ENCODE peak calls at places on chromosomes 4 and X, in ten cellular contexts. B is omental fat pad, Q is Peyer's patch, Y is A549, V is MM.1S, E is cardiac fibroblast, R is stomach, A is choroid plexus epithelial cell, M is GM13976, N is AG09309. O is an unnamed sample.

GRCh38 chrX:109049903-109050302 is 313.5 kb upstream of the IRS4 start:
- DNase-seq in Y (no peak), E (no peak), M (no peak), Q (no peak), V (no peak), N (no peak), B (no peak), R (no peak), A (peak), O (no peak)

GRCh38 chr4:150173854-150174398 is 95.7 kb downstream of the DCLK2 start:
- DNase-seq in N (no peak), A (peak), Q (no peak), R (no peak), E (peak), M (no peak), Y (no peak), B (no peak), V (no peak), O (no peak)

GRCh38 chrX:110384490-110384889 is 25.8 kb downstream of the RTL9 start:
- DNase-seq in M (no peak), R (no peak), V (no peak), N (no peak), B (no peak), Y (no peak), Q (no peak), E (peak), A (no peak), O (no peak)

GRCh38 chr4:154208424-154208823 is 283.2 kb downstream of the DCHS2 start:
- DNase-seq in N (no peak), Q (no peak), M (no peak), R (no peak), Y (no peak), E (peak), A (no peak), B (no peak), V (no peak), O (no peak)

GRCh38 chr4:5710962-5711478 is at the start of gene EVC:
- DNase-seq in R (peak), N (no peak), Q (peak), B (peak), E (peak), Y (peak), A (peak), M (no peak), V (peak), O (no peak)

GRCh38 chr4:26525751-26526150 is 35.5 kb upstream of the CCKAR start:
- DNase-seq in R (no peak), M (no peak), B (no peak), N (no peak), A (no peak), Q (no peak), V (no peak), Y (no peak), E (peak), O (no peak)

GRCh38 chrX:118990512-118991227 is 16.3 kb downstream of the LONRF3 start:
- DNase-seq in Y (no peak), B (no peak), V (no peak), R (no peak), N (no peak), E (no peak), Q (no peak), A (no peak), M (no peak), O (no peak)

GRCh38 chr4:95107635-95108034 is 349.9 kb downstream of the BMPR1B start:
- DNase-seq in Y (no peak), N (no peak), R (peak), A (peak), M (no peak), B (no peak), V (no peak), Q (no peak), E (peak), O (no peak)

GRCh38 chr4:81506731-81507130 is 35.0 kb upstream of the RASGEF1B start:
- DNase-seq in R (no peak), V (no peak), Y (no peak), Q (no peak), M (no peak), B (no peak), N (no peak), E (no peak), A (no peak), O (no peak)

GRCh38 chr4:184807797-184808718 is 17.7 kb downstream of the ACSL1 start:
- DNase-seq in Y (no peak), N (no peak), M (no peak), V (no peak), Q (no peak), A (peak), R (peak), E (peak), B (no peak), O (no peak)

GRCh38 chrX:103734125-103734760 is 23.5 kb downstream of the TMEM31 start:
- DNase-seq in Q (no peak), Y (no peak), N (no peak), M (no peak), B (no peak), A (peak), R (no peak), E (peak), V (peak), O (no peak)

GRCh38 chrX:10365532-10366265 is 208.9 kb downstream of the CLCN4 start:
- DNase-seq in M (no peak), Y (no peak), B (no peak), A (no peak), E (no peak), N (no peak), Q (no peak), V (no peak), R (no peak), O (no peak)

GRCh38 chr4:102535398-102536082 is 34.4 kb downstream of the NFKB1 start:
- DNase-seq in R (no peak), M (no peak), E (peak), Q (no peak), V (no peak), B (no peak), Y (no peak), A (peak), N (peak), O (no peak)

GRCh38 chr4:16676247-16676646 is 222.2 kb downstream of the LDB2 start:
- DNase-seq in M (no peak), N (no peak), B (no peak), Q (no peak), E (no peak), A (no peak), R (no peak), Y (no peak), V (no peak), O (no peak)

GRCh38 chrX:48560056-48560455 is 14.2 kb upstream of the RBM3 start:
- DNase-seq in N (no peak), M (no peak), E (no peak), Y (no peak), R (no peak), B (no peak), V (no peak), Q (no peak), A (no peak), O (no peak)

GRCh38 chr4:6939761-6940743 is 30.4 kb downstream of the TBC1D14 start:
- DNase-seq in R (no peak), M (peak), Q (no peak), A (no peak), E (no peak), N (no peak), Y (no peak), B (no peak), V (no peak), O (no peak)

GRCh38 chrX:17713288-17713687 is 24.0 kb upstream of the SCML1 start:
- DNase-seq in N (no peak), M (no peak), R (no peak), V (no peak), B (no peak), Y (no peak), Q (no peak), A (no peak), E (no peak), O (no peak)
- TF ChIP-seq CTCF in N (no peak), M (no peak), R (no peak), V (no peak), B (no peak), Y (no peak), Q (no peak), A (no peak), E (no peak), O (no peak)

GRCh38 chrX:91414710-91415109 is 19.9 kb upstream of the PABPC5 start:
- DNase-seq in R (no peak), Y (no peak), A (no peak), E (peak), Q (no peak), B (no peak), V (no peak), N (no peak), M (peak), O (no peak)
- TF ChIP-seq CTCF in R (no peak), Y (no peak), A (peak), E (peak), Q (peak), B (no peak), V (peak), N (peak), M (no peak), O (no peak)

DNA sequence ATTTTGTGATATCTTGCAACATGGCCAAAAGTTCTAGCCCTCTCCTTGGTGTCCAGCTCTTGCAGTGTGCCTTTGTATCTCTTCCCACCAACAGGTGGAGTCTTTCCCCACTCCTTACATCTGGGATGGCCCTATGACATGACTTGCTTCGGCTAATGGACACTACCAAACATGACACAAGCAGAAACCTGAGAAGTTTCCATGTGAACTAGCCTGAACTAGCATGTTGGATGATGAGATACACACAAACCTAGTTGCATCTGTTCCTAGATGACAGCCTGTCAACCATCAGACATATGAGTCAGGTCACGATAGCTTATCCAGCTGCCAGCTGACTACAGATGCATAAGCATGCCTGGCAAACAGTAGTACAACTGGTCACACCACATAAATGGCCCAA is 207.5 kb upstream of the FTHL17 start:
- DNase-seq in M (no peak), Q (no peak), V (no peak), R (no peak), Y (no peak), E (peak), N (no peak), A (peak), B (no peak), O (peak)
- TF ChIP-seq CTCF in M (no peak), Q (no peak), V (peak), R (no peak), Y (no peak), E (peak), N (peak), A (peak), B (no peak), O (peak)

DNA sequence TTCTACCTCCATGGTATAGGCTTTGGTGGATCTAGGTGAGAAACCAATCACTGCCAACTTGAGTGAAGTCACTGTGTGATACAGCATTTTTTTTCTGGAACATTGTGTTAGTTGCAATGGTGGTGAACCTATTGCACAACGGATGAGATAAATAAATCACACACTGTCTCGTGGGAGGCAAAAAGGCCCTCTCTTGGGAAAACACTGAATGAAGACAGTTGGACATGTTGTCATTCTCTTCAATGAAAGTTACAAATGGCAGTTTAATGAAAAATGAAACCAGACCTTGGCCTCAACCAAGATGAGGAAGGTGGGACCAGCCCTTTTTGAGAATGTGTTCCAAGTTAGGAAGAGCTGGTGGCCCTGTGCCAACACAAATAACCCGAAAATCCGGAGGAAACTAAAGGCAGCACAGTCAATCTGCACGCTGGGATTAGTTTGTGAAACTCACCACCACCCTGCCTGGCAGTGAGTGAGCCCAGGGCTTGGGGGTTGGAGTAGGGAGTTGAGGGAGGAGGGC is 5.4 kb upstream of the ADGRG2 start:
- DNase-seq in B (no peak), N (no peak), V (no peak), Y (no peak), M (no peak), A (peak), R (no peak), Q (no peak), E (peak), O (no peak)
- TF ChIP-seq CTCF in B (no peak), N (no peak), V (no peak), Y (no peak), M (no peak), A (no peak), R (no peak), Q (no peak), E (no peak), O (no peak)

DNA sequence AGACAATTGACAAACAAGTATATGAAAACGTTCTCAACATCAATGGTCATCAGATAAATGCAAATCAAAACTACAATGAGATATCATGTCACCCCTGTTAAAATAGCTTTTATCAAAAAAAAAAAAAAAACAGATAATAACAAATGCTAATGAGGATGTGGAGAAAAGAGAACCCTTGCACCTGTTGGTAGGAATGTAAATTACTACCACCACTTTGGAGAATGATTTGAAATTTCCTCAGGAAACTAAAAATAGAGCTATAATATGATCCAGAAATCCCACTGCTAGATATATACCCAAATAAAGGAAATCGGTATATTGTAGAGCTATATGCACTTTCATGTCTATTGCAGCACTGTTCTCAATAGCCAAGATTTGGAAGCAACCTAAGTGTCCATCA is 470.6 kb upstream of the FSTL5 start:
- DNase-seq in M (no peak), N (no peak), E (no peak), Q (no peak), Y (no peak), R (no peak), V (no peak), A (no peak), B (no peak), O (no peak)
- TF ChIP-seq CTCF in M (no peak), N (no peak), E (no peak), Q (no peak), Y (no peak), R (no peak), V (no peak), A (no peak), B (no peak), O (no peak)

DNA sequence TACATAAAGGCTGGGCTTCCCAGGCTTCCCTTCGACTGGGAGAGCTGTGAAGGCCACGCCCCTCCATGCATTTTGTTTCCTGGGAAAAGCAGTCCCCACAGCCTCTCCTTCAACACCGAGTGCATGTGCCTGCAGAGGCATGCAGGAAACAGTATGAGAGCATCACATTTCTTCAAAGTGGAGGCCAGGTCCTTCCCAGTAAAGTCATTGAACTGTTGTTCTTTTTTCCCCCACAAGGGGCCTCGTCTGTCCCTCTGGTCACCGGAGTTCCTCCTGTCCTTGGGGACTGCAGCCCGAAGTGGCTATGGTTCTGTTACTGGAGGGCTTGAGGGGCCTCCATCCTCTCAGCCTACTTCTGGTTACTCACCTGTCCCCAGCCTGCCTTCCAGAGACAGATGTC is 56.0 kb downstream of the RAI2 start:
- DNase-seq in A (no peak), V (no peak), R (no peak), Q (no peak), E (no peak), N (no peak), M (no peak), B (no peak), Y (no peak), O (no peak)
- TF ChIP-seq CTCF in A (peak), V (no peak), R (no peak), Q (no peak), E (no peak), N (peak), M (no peak), B (no peak), Y (no peak), O (no peak)

GRCh38 chrX:83336464-83336863 is 171.6 kb upstream of the POU3F4 start:
- DNase-seq in E (no peak), B (no peak), M (no peak), Q (no peak), Y (no peak), N (no peak), V (no peak), R (no peak), A (no peak), O (no peak)
- TF ChIP-seq CTCF in E (no peak), B (no peak), M (no peak), Q (no peak), Y (no peak), N (no peak), V (no peak), R (no peak), A (no peak), O (no peak)

DNA sequence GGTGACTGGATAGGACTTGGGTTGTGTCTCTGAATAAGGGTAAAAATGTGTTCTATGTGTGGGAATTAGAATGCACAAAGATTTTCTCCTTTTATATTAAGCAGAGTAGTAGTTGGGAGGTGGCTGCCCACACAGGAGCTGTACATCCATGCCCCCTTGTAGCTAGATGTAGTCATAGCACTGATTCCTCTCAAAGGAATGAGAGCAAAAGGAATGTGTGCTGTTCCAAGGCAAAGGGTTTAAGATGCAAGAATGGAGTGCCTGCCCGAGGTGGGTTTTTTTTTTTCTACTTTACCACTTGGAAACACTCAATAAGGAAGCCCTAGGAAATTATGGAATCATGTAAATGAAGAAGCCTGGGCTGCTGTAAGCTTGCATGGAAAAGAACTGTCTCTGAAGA is 2183.2 kb upstream of the AGA start:
- DNase-seq in Y (no peak), B (no peak), A (peak), R (no peak), M (no peak), E (peak), Q (no peak), V (no peak), N (no peak), O (no peak)
- TF ChIP-seq CTCF in Y (no peak), B (no peak), A (no peak), R (no peak), M (no peak), E (no peak), Q (no peak), V (no peak), N (no peak), O (no peak)

DNA sequence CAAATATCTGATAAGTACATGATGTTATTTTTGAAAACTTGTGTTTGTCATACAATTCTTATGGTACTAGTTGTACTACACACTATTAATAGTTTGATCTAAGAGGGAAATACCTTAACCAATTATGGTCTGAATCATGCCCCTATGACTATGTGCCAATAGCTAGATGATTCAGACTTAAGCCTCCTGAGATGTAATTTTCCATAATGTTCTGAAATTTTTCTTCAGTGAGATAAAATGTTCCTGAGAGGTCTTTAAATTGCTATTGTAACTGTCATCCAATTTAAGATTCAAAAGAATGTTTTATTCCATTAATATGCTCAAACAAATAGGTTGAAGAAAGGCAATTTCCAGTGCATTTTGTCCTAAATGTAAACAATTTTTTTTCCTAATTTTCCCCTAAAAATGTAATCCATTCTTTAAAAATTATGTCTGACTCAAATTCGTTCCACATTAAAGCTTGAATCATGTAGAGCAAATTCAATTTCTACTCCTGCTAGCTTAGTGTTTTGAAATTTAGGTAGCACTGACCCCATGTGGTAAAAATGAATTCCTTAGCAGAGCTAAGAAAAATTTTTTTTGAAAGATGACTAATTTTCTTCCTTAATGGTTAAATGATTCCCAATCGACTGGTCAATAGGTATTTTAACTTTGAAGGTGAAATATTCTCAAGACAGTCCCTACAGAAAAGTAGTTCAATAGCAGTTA is 49.1 kb downstream of the APOOL start:
- DNase-seq in Q (no peak), A (peak), Y (no peak), V (no peak), E (peak), R (no peak), M (no peak), B (no peak), N (peak), O (no peak)
- TF ChIP-seq CTCF in Q (no peak), A (peak), Y (peak), V (peak), E (peak), R (no peak), M (no peak), B (no peak), N (peak), O (peak)

O was measured in LNCaP clone FGC.